ENCODE peak calls at places on chromosomes 11 and 22, in nine cellular contexts. Z is PC-3, U is GM23338, H is MM.1S, C is GM23248, F is HCT116, S is OCI-LY7, P is neural progenitor cell, T is SK-N-SH. J is an unnamed sample.

GRCh38 chr11:19879309-19880087 is 166.9 kb downstream of the NAV2 start:
- DNase-seq in Z (no peak), U (no peak), H (no peak), C (no peak), F (no peak), S (no peak), P (no peak), T (no peak), J (no peak)

GRCh38 chr11:7614656-7615055 is 58.6 kb downstream of the CYB5R2 start:
- DNase-seq in Z (no peak), U (no peak), H (no peak), C (no peak), F (no peak), S (no peak), P (no peak), T (no peak), J (no peak)

GRCh38 chr11:94866936-94867795 is 99.0 kb downstream of the AMOTL1 start:
- DNase-seq in Z (no peak), U (no peak), H (no peak), C (no peak), F (no peak), S (no peak), P (no peak), T (no peak), J (no peak)

GRCh38 chr11:47905358-47906059 is 57.4 kb upstream of the NUP160 start:
- DNase-seq in Z (no peak), U (peak), H (no peak), C (no peak), F (no peak), S (peak), P (no peak), T (no peak), J (no peak)

GRCh38 chr11:65851083-65851579 is 6.8 kb downstream of the CFL1 start:
- DNase-seq in Z (peak), U (peak), H (no peak), C (no peak), F (no peak), S (no peak), P (peak), T (peak), J (peak)

GRCh38 chr11:132846080-132846479 is 686.2 kb downstream of the OPCML start:
- DNase-seq in Z (no peak), U (peak), H (no peak), C (no peak), F (no peak), S (no peak), P (no peak), T (no peak), J (no peak)

GRCh38 chr22:19825016-19825339 is 29.7 kb downstream of the GNB1L start:
- DNase-seq in Z (no peak), U (no peak), H (no peak), C (no peak), F (no peak), S (no peak), P (no peak), T (no peak), J (peak)

GRCh38 chr11:96254087-96254486 is 88.9 kb downstream of the MAML2 start:
- DNase-seq in Z (no peak), U (peak), H (peak), C (peak), F (no peak), S (peak), P (no peak), T (no peak), J (no peak)

GRCh38 chr22:31852691-31853370 is 91.5 kb upstream of the YWHAH start:
- DNase-seq in Z (no peak), U (no peak), H (no peak), C (peak), F (no peak), S (no peak), P (peak), T (no peak), J (no peak)

GRCh38 chr11:113957016-113957415 is 17.9 kb upstream of the HTR3A start:
- DNase-seq in Z (no peak), U (no peak), H (no peak), C (no peak), F (no peak), S (no peak), P (peak), T (no peak), J (no peak)

GRCh38 chr11:75376175-75376574 is 23.1 kb upstream of the RPS3 start:
- DNase-seq in Z (peak), U (peak), H (no peak), C (peak), F (no peak), S (no peak), P (peak), T (no peak), J (no peak)
- TF ChIP-seq EZH2phosphoT487 in Z (no peak), U (no peak), H (no peak), C (no peak), F (no peak), S (no peak), P (no peak), T (no peak), J (no peak)

DNA sequence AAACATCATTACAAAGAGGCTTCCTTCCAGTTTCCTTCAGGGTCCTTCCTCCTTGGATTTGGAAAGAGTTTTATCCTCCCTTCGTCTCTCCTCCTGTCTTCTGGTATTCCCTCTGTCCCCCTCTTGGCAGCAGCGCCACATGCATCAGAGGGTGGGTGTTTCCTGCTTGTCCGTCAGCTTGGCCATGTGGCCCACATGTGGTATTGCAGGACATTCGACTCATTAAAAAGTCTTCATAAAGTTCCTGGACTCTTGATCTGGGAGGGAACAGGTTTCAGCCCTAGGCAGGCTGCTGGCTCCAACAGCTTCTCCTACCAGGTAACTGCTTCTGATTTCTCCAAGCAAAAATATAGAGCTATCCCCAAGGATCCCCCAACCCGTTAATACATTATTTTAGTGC is 189.8 kb downstream of the CSNK2A3 start:
- DNase-seq in Z (peak), U (peak), H (no peak), C (peak), F (peak), S (peak), P (peak), T (peak), J (no peak)
- TF ChIP-seq EZH2phosphoT487 in Z (no peak), U (no peak), H (no peak), C (no peak), F (no peak), S (no peak), P (no peak), T (no peak), J (no peak)

GRCh38 chr11:73225001-73225686 is 7.1 kb downstream of the P2RY2 start:
- DNase-seq in Z (no peak), U (peak), H (no peak), C (no peak), F (no peak), S (no peak), P (peak), T (peak), J (no peak)
- TF ChIP-seq EZH2phosphoT487 in Z (no peak), U (no peak), H (no peak), C (no peak), F (no peak), S (no peak), P (no peak), T (no peak), J (no peak)

DNA sequence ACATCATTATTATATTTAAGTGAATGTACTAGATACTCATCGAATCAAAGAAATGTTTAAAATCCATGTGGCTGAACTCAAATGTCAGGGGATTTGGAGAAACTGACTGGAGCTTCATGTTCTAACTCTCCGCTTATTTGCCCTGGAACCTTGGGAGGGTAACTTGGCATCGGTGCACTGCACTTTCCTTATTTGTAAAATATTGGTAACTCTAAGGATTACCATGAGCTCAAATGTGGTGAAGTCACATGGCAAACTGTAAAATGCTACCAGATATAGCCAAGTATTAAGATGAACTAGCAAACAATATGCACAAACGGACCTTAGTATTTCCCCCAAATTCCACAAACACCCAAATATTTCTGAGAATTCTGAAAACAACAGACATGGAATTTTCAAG is 75.6 kb downstream of the ETS1 start:
- DNase-seq in Z (no peak), U (no peak), H (no peak), C (no peak), F (no peak), S (no peak), P (no peak), T (no peak), J (no peak)
- TF ChIP-seq EZH2phosphoT487 in Z (no peak), U (no peak), H (no peak), C (no peak), F (no peak), S (no peak), P (no peak), T (no peak), J (no peak)